ENCODE peak calls at places on chromosomes 12 and 14, in five cellular contexts. One of them, this sample, is unnamed. For H3K36me3, the result is how much of the 10 kb centered on the place peaks cover.

GRCh38 chr14:23306412-23307145 is at the start of gene BCL2L2:
- DNase-seq in MM.1S: no peak
- DNase-seq in osteoblast: peak
- DNase-seq in stomach: peak
- DNase-seq in left ventricle myocardium inferior: peak
- DNase-seq in this sample: peak

GRCh38 chr12:47991106-47991550 is 13.1 kb downstream of the COL2A1 start:
- DNase-seq in stomach: no peak
- DNase-seq in MM.1S: no peak
- DNase-seq in left ventricle myocardium inferior: no peak
- DNase-seq in osteoblast: peak
- DNase-seq in this sample: no peak

GRCh38 chr14:60656755-60657608 is 7.7 kb upstream of the SIX1 start:
- DNase-seq in left ventricle myocardium inferior: no peak
- DNase-seq in osteoblast: peak
- DNase-seq in MM.1S: peak
- DNase-seq in stomach: peak
- DNase-seq in this sample: no peak

GRCh38 chr14:106372870-106373657 is 846.7 kb downstream of the TMEM121 start:
- DNase-seq in stomach: peak
- DNase-seq in MM.1S: peak
- DNase-seq in osteoblast: no peak
- DNase-seq in left ventricle myocardium inferior: peak
- DNase-seq in this sample: peak

GRCh38 chr12:58443273-58443980 is 476.9 kb downstream of the LRIG3 start:
- DNase-seq in stomach: no peak
- DNase-seq in MM.1S: peak
- DNase-seq in osteoblast: no peak
- DNase-seq in left ventricle myocardium inferior: no peak
- DNase-seq in this sample: no peak

GRCh38 chr12:103884316-103884715 is 43.3 kb upstream of the NT5DC3 start:
- DNase-seq in MM.1S: peak
- DNase-seq in left ventricle myocardium inferior: no peak
- DNase-seq in osteoblast: peak
- DNase-seq in stomach: no peak
- DNase-seq in this sample: no peak

GRCh38 chr12:45644521-45644920 is 85.0 kb upstream of the ARID2 start:
- DNase-seq in stomach: no peak
- DNase-seq in left ventricle myocardium inferior: no peak
- DNase-seq in osteoblast: no peak
- DNase-seq in MM.1S: peak
- DNase-seq in this sample: no peak

GRCh38 chr12:108801736-108802665 is 55.4 kb downstream of the SSH1 start:
- DNase-seq in MM.1S: no peak
- DNase-seq in osteoblast: no peak
- DNase-seq in stomach: no peak
- DNase-seq in left ventricle myocardium inferior: peak
- DNase-seq in this sample: no peak

GRCh38 chr12:20319374-20319773 is 49.0 kb upstream of the PDE3A start:
- DNase-seq in left ventricle myocardium inferior: no peak
- DNase-seq in MM.1S: no peak
- DNase-seq in stomach: no peak
- DNase-seq in osteoblast: peak
- DNase-seq in this sample: no peak

GRCh38 chr14:44279357-44279756 is 227.7 kb downstream of the FSCB start:
- DNase-seq in MM.1S: no peak
- DNase-seq in stomach: no peak
- DNase-seq in left ventricle myocardium inferior: no peak
- DNase-seq in osteoblast: no peak
- DNase-seq in this sample: no peak

GRCh38 chr14:103700753-103701490 is 14.3 kb downstream of the XRCC3 start:
- DNase-seq in osteoblast: peak
- DNase-seq in stomach: no peak
- DNase-seq in left ventricle myocardium inferior: peak
- DNase-seq in MM.1S: no peak
- DNase-seq in this sample: no peak

GRCh38 chr14:69648480-69649414 is 37.4 kb downstream of the SUSD6 start:
- DNase-seq in MM.1S: peak
- DNase-seq in stomach: no peak
- DNase-seq in left ventricle myocardium inferior: no peak
- DNase-seq in osteoblast: peak
- DNase-seq in this sample: no peak

GRCh38 chr12:114697741-114698565 is 14.0 kb upstream of the TBX3 start:
- DNase-seq in stomach: no peak
- DNase-seq in MM.1S: no peak
- DNase-seq in osteoblast: peak
- DNase-seq in left ventricle myocardium inferior: no peak
- DNase-seq in this sample: no peak

GRCh38 chr12:57005980-57006808 is at the start of gene ZBTB39:
- DNase-seq in stomach: peak
- DNase-seq in left ventricle myocardium inferior: peak
- DNase-seq in osteoblast: peak
- DNase-seq in MM.1S: peak
- DNase-seq in this sample: no peak
- TF ChIP-seq CTCF in stomach: peak
- TF ChIP-seq CTCF in left ventricle myocardium inferior: peak
- TF ChIP-seq CTCF in osteoblast: peak
- TF ChIP-seq CTCF in MM.1S: peak
- TF ChIP-seq CTCF in this sample: peak

DNA sequence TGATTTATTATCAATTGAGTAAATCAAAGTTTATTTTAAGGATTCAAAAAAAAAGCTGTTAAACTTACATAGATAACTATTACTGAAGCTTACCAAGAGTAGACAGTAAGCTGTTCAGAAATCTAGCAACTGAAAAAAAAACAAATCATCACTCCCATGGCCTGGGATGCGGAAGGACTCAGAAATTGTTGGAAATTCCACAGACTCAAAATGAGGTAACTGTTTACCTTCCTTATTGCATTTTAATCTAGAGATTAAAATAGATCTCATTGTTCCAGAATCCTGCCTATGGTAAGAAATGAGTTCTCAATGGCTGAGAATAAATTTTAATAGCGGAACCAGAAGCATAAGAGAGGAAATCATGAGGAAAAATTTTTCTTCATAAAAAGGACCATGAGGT is 87.2 kb downstream of the PPM1H start:
- DNase-seq in MM.1S: no peak
- DNase-seq in osteoblast: no peak
- DNase-seq in stomach: no peak
- DNase-seq in left ventricle myocardium inferior: no peak
- DNase-seq in this sample: no peak
- H3K36me3 ChIP-seq in MM.1S: under half
- H3K36me3 ChIP-seq in osteoblast: under half
- H3K36me3 ChIP-seq in stomach: under half
- H3K36me3 ChIP-seq in left ventricle myocardium inferior: under half
- H3K36me3 ChIP-seq in this sample: under half

GRCh38 chr14:51872396-51872795 is 12.0 kb downstream of the GNG2 start:
- DNase-seq in osteoblast: no peak
- DNase-seq in left ventricle myocardium inferior: no peak
- DNase-seq in stomach: no peak
- DNase-seq in MM.1S: no peak
- DNase-seq in this sample: no peak
- H3K27ac ChIP-seq in osteoblast: no peak
- H3K27ac ChIP-seq in left ventricle myocardium inferior: no peak
- H3K27ac ChIP-seq in stomach: no peak
- H3K27ac ChIP-seq in MM.1S: no peak
- H3K27ac ChIP-seq in this sample: no peak

DNA sequence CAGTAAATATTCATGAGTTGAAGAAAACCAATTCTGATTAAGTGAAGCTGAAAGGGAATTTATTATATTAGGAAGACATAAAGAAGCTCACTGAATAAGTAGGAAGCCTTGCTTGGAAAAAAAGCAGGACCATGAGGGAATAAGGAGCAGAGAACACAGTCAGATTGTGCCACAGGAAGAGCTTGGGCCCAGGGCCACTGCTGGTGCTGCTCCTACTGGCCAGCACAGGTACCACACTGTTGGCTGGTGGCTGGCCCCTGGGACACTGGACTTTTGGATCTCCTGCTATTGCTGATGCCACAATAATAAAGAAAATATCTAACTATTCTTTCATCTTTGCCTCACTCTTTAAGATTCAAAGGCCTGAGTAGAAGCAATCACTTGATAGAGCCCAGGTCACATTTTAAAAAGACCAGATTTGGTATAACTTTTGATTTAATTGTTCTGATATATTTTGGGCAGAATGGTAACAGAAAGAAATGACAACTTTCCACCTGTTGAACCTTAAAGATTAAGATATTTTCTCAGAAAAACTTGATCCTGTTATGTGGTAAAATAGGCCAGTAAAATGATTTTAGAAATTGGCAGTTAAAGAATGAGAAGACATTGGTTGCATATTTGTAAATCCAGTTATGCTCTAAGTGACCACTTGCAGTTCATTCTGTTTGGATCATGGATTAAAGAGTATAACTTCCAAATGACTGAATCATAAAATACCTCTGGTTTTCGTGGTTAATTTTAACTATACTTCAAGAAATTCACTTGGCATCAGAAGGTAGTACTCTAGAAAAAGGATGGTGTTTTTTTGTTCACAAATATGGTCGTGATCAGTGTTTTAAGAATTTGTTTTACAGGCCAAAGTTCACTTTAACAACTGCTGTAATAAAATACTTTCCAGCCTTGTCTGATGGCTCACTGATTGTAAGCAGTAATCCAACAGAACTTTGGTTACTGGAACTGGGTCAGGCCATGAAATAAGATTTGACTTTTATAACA is 68.3 kb downstream of the DERA start:
- DNase-seq in osteoblast: peak
- DNase-seq in MM.1S: no peak
- DNase-seq in stomach: no peak
- DNase-seq in left ventricle myocardium inferior: no peak
- DNase-seq in this sample: no peak
- TF ChIP-seq CTCF in osteoblast: peak
- TF ChIP-seq CTCF in MM.1S: peak
- TF ChIP-seq CTCF in stomach: no peak
- TF ChIP-seq CTCF in left ventricle myocardium inferior: peak
- TF ChIP-seq CTCF in this sample: no peak

DNA sequence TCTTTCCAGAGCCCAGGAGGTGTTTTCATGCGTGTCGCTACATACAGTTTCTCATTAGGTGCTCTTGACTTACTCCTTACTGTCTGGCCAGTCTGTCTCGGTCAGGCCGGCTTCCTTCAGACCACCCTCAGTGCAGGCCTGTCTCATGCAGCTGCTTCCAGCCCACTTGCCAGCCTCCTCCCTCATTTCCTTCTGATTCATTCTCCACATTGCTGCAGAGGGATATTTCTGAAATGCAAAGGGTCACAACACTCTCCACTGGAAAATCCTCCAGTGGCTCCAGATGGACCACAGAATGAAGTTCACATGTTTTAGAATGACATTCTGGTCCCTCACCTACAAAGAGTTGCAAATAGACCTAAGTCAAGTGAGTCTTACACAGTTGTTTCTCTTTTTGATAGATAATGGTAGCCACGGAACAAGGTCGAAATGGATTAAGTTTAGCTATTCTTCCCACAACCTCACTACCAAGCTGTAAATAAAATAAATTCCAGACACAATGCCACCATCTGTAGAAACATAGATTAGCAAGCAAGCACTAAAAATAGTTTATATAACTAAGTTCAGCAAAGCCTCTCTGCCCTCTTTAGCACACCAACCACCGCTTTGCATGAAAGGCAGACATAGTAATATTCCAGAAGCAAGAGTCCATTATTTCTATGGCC is 146.9 kb downstream of the ESR2 start:
- DNase-seq in stomach: no peak
- DNase-seq in left ventricle myocardium inferior: no peak
- DNase-seq in osteoblast: no peak
- DNase-seq in MM.1S: no peak
- DNase-seq in this sample: no peak
- H3K36me3 ChIP-seq in stomach: under half
- H3K36me3 ChIP-seq in left ventricle myocardium inferior: half or more
- H3K36me3 ChIP-seq in osteoblast: under half
- H3K36me3 ChIP-seq in MM.1S: under half
- H3K36me3 ChIP-seq in this sample: under half

GRCh38 chr12:98352835-98353234 is 162.6 kb upstream of the TMPO start:
- DNase-seq in stomach: no peak
- DNase-seq in osteoblast: no peak
- DNase-seq in MM.1S: no peak
- DNase-seq in left ventricle myocardium inferior: no peak
- DNase-seq in this sample: no peak
- H3K27ac ChIP-seq in stomach: no peak
- H3K27ac ChIP-seq in osteoblast: peak
- H3K27ac ChIP-seq in MM.1S: no peak
- H3K27ac ChIP-seq in left ventricle myocardium inferior: no peak
- H3K27ac ChIP-seq in this sample: no peak

DNA sequence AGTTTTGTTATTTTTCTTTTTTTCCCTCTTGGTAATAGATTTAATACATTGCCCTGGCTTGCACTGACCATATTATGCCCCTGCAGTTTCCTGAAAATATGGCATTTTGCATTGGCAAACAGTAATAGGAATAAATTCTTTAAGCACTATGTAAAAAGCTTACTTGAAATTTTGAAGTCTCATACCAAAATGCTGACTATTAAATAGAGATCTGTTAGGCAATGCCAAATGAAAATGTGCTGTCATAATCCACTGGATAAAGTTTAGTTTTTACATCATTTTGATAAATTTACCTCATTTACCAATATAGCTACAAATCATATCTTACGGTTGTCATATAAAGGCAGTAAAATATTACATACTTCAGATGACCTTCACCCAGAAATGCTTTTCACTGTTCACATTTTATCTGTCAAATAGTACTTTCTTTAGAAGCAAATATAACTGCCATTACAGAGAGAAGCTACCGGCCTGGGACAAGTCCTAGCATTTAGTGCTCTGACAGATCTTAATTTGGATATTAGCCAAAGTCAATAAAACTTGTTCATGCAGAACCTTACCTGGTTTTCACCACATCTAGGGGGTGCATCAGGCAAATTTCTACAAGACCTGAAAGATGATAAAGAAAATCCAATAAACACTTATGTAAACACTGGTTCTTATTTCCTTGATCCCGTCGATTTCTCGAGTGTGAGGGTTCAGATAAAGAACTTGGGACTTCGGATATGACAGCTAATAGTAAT is 212.9 kb downstream of the PAX9 start:
- DNase-seq in left ventricle myocardium inferior: no peak
- DNase-seq in MM.1S: no peak
- DNase-seq in osteoblast: no peak
- DNase-seq in stomach: no peak
- DNase-seq in this sample: no peak
- TF ChIP-seq CTCF in left ventricle myocardium inferior: no peak
- TF ChIP-seq CTCF in MM.1S: no peak
- TF ChIP-seq CTCF in osteoblast: no peak
- TF ChIP-seq CTCF in stomach: no peak
- TF ChIP-seq CTCF in this sample: no peak

This sample was measured in lung.